ENCODE peak calls at places on chromosomes 7 and 10, in ten cellular contexts. One of them, this sample, is unnamed. For H3K4me1, the result is how much of the 10 kb centered on the place peaks cover.

GRCh38 chr7:1779445-1779844 is 109.4 kb downstream of the ELFN1 start:
- DNase-seq in tibial artery: no peak
- DNase-seq in MM.1S: no peak
- DNase-seq in colonic mucosa: no peak
- DNase-seq in Panc1: no peak
- DNase-seq in IMR-90: no peak
- DNase-seq in lower lobe of right lung: no peak
- DNase-seq in spleen: no peak
- DNase-seq in iPS DF 6.9: no peak
- DNase-seq in left lung: no peak
- DNase-seq in this sample: no peak

GRCh38 chr10:72272689-72273409 is 875 bp upstream of the DDIT4 start:
- DNase-seq in MM.1S: peak
- DNase-seq in colonic mucosa: peak
- DNase-seq in spleen: peak
- DNase-seq in tibial artery: peak
- DNase-seq in Panc1: no peak
- DNase-seq in iPS DF 6.9: no peak
- DNase-seq in lower lobe of right lung: peak
- DNase-seq in IMR-90: peak
- DNase-seq in left lung: peak
- DNase-seq in this sample: peak

GRCh38 chr7:44559485-44559884 is 14.2 kb downstream of the DDX56 start:
- DNase-seq in MM.1S: no peak
- DNase-seq in iPS DF 6.9: no peak
- DNase-seq in spleen: peak
- DNase-seq in IMR-90: no peak
- DNase-seq in colonic mucosa: no peak
- DNase-seq in left lung: no peak
- DNase-seq in tibial artery: no peak
- DNase-seq in Panc1: no peak
- DNase-seq in lower lobe of right lung: no peak
- DNase-seq in this sample: no peak

GRCh38 chr7:23963461-23963860 is 253.4 kb downstream of the STK31 start:
- DNase-seq in spleen: no peak
- DNase-seq in Panc1: no peak
- DNase-seq in left lung: no peak
- DNase-seq in lower lobe of right lung: no peak
- DNase-seq in colonic mucosa: no peak
- DNase-seq in MM.1S: no peak
- DNase-seq in iPS DF 6.9: no peak
- DNase-seq in tibial artery: no peak
- DNase-seq in IMR-90: no peak
- DNase-seq in this sample: no peak

GRCh38 chr10:114680557-114681117 is 22.6 kb upstream of the ABLIM1 start:
- DNase-seq in tibial artery: no peak
- DNase-seq in Panc1: no peak
- DNase-seq in colonic mucosa: no peak
- DNase-seq in IMR-90: no peak
- DNase-seq in lower lobe of right lung: no peak
- DNase-seq in iPS DF 6.9: no peak
- DNase-seq in left lung: no peak
- DNase-seq in spleen: no peak
- DNase-seq in MM.1S: no peak
- DNase-seq in this sample: no peak

GRCh38 chr10:126397640-126398382 is 9.5 kb upstream of the ADAM12 start:
- DNase-seq in spleen: no peak
- DNase-seq in left lung: no peak
- DNase-seq in IMR-90: peak
- DNase-seq in colonic mucosa: no peak
- DNase-seq in lower lobe of right lung: no peak
- DNase-seq in tibial artery: peak
- DNase-seq in MM.1S: no peak
- DNase-seq in iPS DF 6.9: no peak
- DNase-seq in Panc1: peak
- DNase-seq in this sample: no peak

GRCh38 chr10:60978287-60979115 is 34.5 kb upstream of the RHOBTB1 start:
- DNase-seq in MM.1S: no peak
- DNase-seq in iPS DF 6.9: no peak
- DNase-seq in colonic mucosa: no peak
- DNase-seq in Panc1: no peak
- DNase-seq in tibial artery: no peak
- DNase-seq in lower lobe of right lung: no peak
- DNase-seq in spleen: no peak
- DNase-seq in IMR-90: peak
- DNase-seq in left lung: no peak
- DNase-seq in this sample: no peak

GRCh38 chr7:7214398-7215347 is 32.3 kb downstream of the C1GALT1 start:
- DNase-seq in iPS DF 6.9: no peak
- DNase-seq in lower lobe of right lung: no peak
- DNase-seq in spleen: no peak
- DNase-seq in IMR-90: no peak
- DNase-seq in tibial artery: no peak
- DNase-seq in Panc1: no peak
- DNase-seq in MM.1S: peak
- DNase-seq in left lung: no peak
- DNase-seq in colonic mucosa: no peak
- DNase-seq in this sample: no peak

GRCh38 chr7:82435769-82436168 is 7.8 kb downstream of the CACNA2D1 start:
- DNase-seq in spleen: no peak
- DNase-seq in colonic mucosa: no peak
- DNase-seq in tibial artery: no peak
- DNase-seq in MM.1S: no peak
- DNase-seq in lower lobe of right lung: no peak
- DNase-seq in iPS DF 6.9: no peak
- DNase-seq in IMR-90: no peak
- DNase-seq in left lung: no peak
- DNase-seq in Panc1: no peak
- DNase-seq in this sample: no peak

GRCh38 chr7:3082386-3082785 is 38.7 kb upstream of the CARD11 start:
- DNase-seq in iPS DF 6.9: no peak
- DNase-seq in MM.1S: no peak
- DNase-seq in lower lobe of right lung: no peak
- DNase-seq in Panc1: no peak
- DNase-seq in left lung: no peak
- DNase-seq in tibial artery: no peak
- DNase-seq in spleen: no peak
- DNase-seq in colonic mucosa: no peak
- DNase-seq in IMR-90: no peak
- DNase-seq in this sample: no peak
- H3K4me3 ChIP-seq in iPS DF 6.9: no peak
- H3K4me3 ChIP-seq in MM.1S: no peak
- H3K4me3 ChIP-seq in lower lobe of right lung: no peak
- H3K4me3 ChIP-seq in Panc1: no peak
- H3K4me3 ChIP-seq in left lung: no peak
- H3K4me3 ChIP-seq in tibial artery: no peak
- H3K4me3 ChIP-seq in spleen: no peak
- H3K4me3 ChIP-seq in colonic mucosa: no peak
- H3K4me3 ChIP-seq in IMR-90: no peak
- H3K4me3 ChIP-seq in this sample: no peak

GRCh38 chr10:124724279-124725027 is 19.7 kb downstream of the FAM53B start:
- DNase-seq in colonic mucosa: no peak
- DNase-seq in lower lobe of right lung: no peak
- DNase-seq in left lung: peak
- DNase-seq in iPS DF 6.9: no peak
- DNase-seq in spleen: peak
- DNase-seq in MM.1S: no peak
- DNase-seq in IMR-90: no peak
- DNase-seq in tibial artery: peak
- DNase-seq in Panc1: no peak
- DNase-seq in this sample: no peak

GRCh38 chr10:124723826-124724225 is 20.4 kb downstream of the FAM53B start:
- DNase-seq in colonic mucosa: no peak
- DNase-seq in tibial artery: no peak
- DNase-seq in Panc1: no peak
- DNase-seq in iPS DF 6.9: no peak
- DNase-seq in spleen: no peak
- DNase-seq in lower lobe of right lung: no peak
- DNase-seq in left lung: peak
- DNase-seq in IMR-90: no peak
- DNase-seq in MM.1S: no peak
- DNase-seq in this sample: no peak

GRCh38 chr10:124725791-124726190 is 18.4 kb downstream of the FAM53B start:
- DNase-seq in colonic mucosa: no peak
- DNase-seq in spleen: peak
- DNase-seq in IMR-90: no peak
- DNase-seq in tibial artery: peak
- DNase-seq in MM.1S: no peak
- DNase-seq in iPS DF 6.9: no peak
- DNase-seq in left lung: peak
- DNase-seq in Panc1: no peak
- DNase-seq in lower lobe of right lung: no peak
- DNase-seq in this sample: no peak

GRCh38 chr10:124722812-124723783 is 21.1 kb downstream of the FAM53B start:
- DNase-seq in IMR-90: no peak
- DNase-seq in iPS DF 6.9: no peak
- DNase-seq in colonic mucosa: no peak
- DNase-seq in lower lobe of right lung: peak
- DNase-seq in spleen: peak
- DNase-seq in tibial artery: peak
- DNase-seq in Panc1: no peak
- DNase-seq in MM.1S: peak
- DNase-seq in left lung: peak
- DNase-seq in this sample: peak

DNA sequence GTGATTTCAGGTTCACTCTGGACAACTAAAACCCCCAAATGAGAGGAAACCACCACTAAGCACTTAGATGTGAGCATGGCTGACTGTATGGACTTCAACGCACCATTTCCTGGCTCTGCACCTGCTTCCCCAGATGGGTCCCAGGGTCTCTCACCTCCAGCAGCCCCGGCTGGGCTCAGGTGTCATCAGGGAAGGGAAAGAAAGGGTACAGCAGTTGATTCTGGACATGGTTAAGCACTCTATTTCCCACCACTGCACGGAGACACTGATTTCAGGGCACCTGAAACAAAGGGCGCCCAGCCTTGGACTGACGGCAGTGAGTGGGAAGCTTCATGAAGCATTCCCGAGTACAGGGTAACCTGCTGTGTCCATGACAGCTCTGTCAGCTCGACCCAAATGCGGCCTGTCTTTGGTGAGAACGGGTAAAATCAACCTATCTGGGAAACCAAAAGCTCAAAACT is 19.0 kb downstream of the FAM53B start:
- DNase-seq in iPS DF 6.9: no peak
- DNase-seq in colonic mucosa: no peak
- DNase-seq in left lung: peak
- DNase-seq in lower lobe of right lung: no peak
- DNase-seq in MM.1S: peak
- DNase-seq in spleen: no peak
- DNase-seq in IMR-90: no peak
- DNase-seq in Panc1: no peak
- DNase-seq in tibial artery: peak
- DNase-seq in this sample: peak
- H3K4me1 ChIP-seq in iPS DF 6.9: under half
- H3K4me1 ChIP-seq in colonic mucosa: half or more
- H3K4me1 ChIP-seq in left lung: under half
- H3K4me1 ChIP-seq in lower lobe of right lung: half or more
- H3K4me1 ChIP-seq in MM.1S: half or more
- H3K4me1 ChIP-seq in spleen: half or more
- H3K4me1 ChIP-seq in IMR-90: under half
- H3K4me1 ChIP-seq in Panc1: under half
- H3K4me1 ChIP-seq in tibial artery: under half
- H3K4me1 ChIP-seq in this sample: half or more

DNA sequence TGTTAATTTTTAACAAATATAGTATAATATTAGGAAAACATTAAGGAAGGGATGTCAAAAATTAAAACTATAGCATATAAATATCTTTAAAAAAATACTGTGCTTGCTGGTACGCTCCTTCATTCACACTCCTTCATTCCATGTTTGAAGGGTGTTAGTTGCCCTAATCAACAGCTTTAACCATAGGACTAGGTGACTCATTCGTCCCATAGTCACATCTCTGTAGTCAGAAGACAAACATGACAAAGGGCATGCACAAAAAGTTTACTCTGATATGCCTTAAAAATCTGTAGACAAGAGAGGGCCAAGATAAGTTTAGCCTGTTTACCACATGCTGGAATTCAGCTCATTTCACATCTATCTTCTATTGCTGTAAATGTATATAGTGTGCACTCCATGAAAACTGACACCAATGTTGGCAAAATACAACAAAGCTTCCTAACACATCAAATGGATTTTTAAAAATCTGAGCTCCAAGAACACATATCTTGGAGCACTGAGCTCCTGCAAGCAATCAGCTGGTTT is 628 bp downstream of the FAM13C start:
- DNase-seq in iPS DF 6.9: no peak
- DNase-seq in lower lobe of right lung: no peak
- DNase-seq in spleen: no peak
- DNase-seq in MM.1S: no peak
- DNase-seq in left lung: no peak
- DNase-seq in IMR-90: peak
- DNase-seq in tibial artery: no peak
- DNase-seq in colonic mucosa: no peak
- DNase-seq in Panc1: no peak
- DNase-seq in this sample: no peak
- H3K4me3 ChIP-seq in iPS DF 6.9: peak
- H3K4me3 ChIP-seq in lower lobe of right lung: peak
- H3K4me3 ChIP-seq in spleen: peak
- H3K4me3 ChIP-seq in MM.1S: peak
- H3K4me3 ChIP-seq in left lung: peak
- H3K4me3 ChIP-seq in IMR-90: peak
- H3K4me3 ChIP-seq in tibial artery: peak
- H3K4me3 ChIP-seq in colonic mucosa: peak
- H3K4me3 ChIP-seq in Panc1: peak
- H3K4me3 ChIP-seq in this sample: no peak

GRCh38 chr10:3760083-3760482 is 24.9 kb downstream of the KLF6 start:
- DNase-seq in tibial artery: no peak
- DNase-seq in left lung: no peak
- DNase-seq in IMR-90: no peak
- DNase-seq in MM.1S: no peak
- DNase-seq in lower lobe of right lung: no peak
- DNase-seq in colonic mucosa: no peak
- DNase-seq in spleen: no peak
- DNase-seq in iPS DF 6.9: no peak
- DNase-seq in Panc1: no peak
- DNase-seq in this sample: no peak

GRCh38 chr10:3759397-3759796 is 25.6 kb downstream of the KLF6 start:
- DNase-seq in IMR-90: no peak
- DNase-seq in iPS DF 6.9: no peak
- DNase-seq in lower lobe of right lung: no peak
- DNase-seq in Panc1: no peak
- DNase-seq in left lung: no peak
- DNase-seq in colonic mucosa: no peak
- DNase-seq in tibial artery: no peak
- DNase-seq in spleen: no peak
- DNase-seq in MM.1S: no peak
- DNase-seq in this sample: no peak

GRCh38 chr10:3763035-3763456 is 22.0 kb downstream of the KLF6 start:
- DNase-seq in MM.1S: no peak
- DNase-seq in spleen: no peak
- DNase-seq in Panc1: peak
- DNase-seq in tibial artery: no peak
- DNase-seq in iPS DF 6.9: no peak
- DNase-seq in lower lobe of right lung: no peak
- DNase-seq in IMR-90: peak
- DNase-seq in colonic mucosa: peak
- DNase-seq in left lung: no peak
- DNase-seq in this sample: no peak

GRCh38 chr10:3761916-3762708 is 22.9 kb downstream of the KLF6 start:
- DNase-seq in iPS DF 6.9: no peak
- DNase-seq in Panc1: peak
- DNase-seq in tibial artery: no peak
- DNase-seq in MM.1S: no peak
- DNase-seq in spleen: no peak
- DNase-seq in colonic mucosa: peak
- DNase-seq in lower lobe of right lung: no peak
- DNase-seq in IMR-90: peak
- DNase-seq in left lung: no peak
- DNase-seq in this sample: no peak

GRCh38 chr10:3761111-3761686 is 23.8 kb downstream of the KLF6 start:
- DNase-seq in lower lobe of right lung: no peak
- DNase-seq in IMR-90: peak
- DNase-seq in spleen: no peak
- DNase-seq in iPS DF 6.9: no peak
- DNase-seq in Panc1: no peak
- DNase-seq in left lung: no peak
- DNase-seq in MM.1S: peak
- DNase-seq in tibial artery: no peak
- DNase-seq in colonic mucosa: peak
- DNase-seq in this sample: no peak
- H3K4me1 ChIP-seq in lower lobe of right lung: under half
- H3K4me1 ChIP-seq in IMR-90: under half
- H3K4me1 ChIP-seq in spleen: half or more
- H3K4me1 ChIP-seq in iPS DF 6.9: under half
- H3K4me1 ChIP-seq in Panc1: half or more
- H3K4me1 ChIP-seq in left lung: under half
- H3K4me1 ChIP-seq in MM.1S: half or more
- H3K4me1 ChIP-seq in tibial artery: under half
- H3K4me1 ChIP-seq in colonic mucosa: under half
- H3K4me1 ChIP-seq in this sample: under half